ENCODE peak calls at places on chromosomes 6 and 20, in seven cellular contexts. F, H, S, E, X, J and Z are unnamed samples.

GRCh38 chr6:152636675-152637421 is at the start of gene SYNE1:
- DNase-seq in F (peak), H (peak), S (peak), E (no peak), X (no peak), J (no peak), Z (peak)

GRCh38 chr6:79089552-79090404 is 11.7 kb upstream of the PHIP start:
- DNase-seq in F (no peak), H (no peak), S (no peak), E (no peak), X (no peak), J (no peak), Z (no peak)

GRCh38 chr20:15986690-15987089 is 586.6 kb downstream of the KIF16B start:
- DNase-seq in F (no peak), H (no peak), S (no peak), E (no peak), X (no peak), J (no peak), Z (no peak)

GRCh38 chr6:119158057-119158848 is 79.8 kb upstream of the FAM184A start:
- DNase-seq in F (no peak), H (peak), S (no peak), E (no peak), X (no peak), J (no peak), Z (peak)

GRCh38 chr6:41171908-41172307 is 9.0 kb upstream of the TREM2 start:
- DNase-seq in F (no peak), H (no peak), S (no peak), E (no peak), X (no peak), J (no peak), Z (no peak)

GRCh38 chr20:37986873-37987601 is 46.2 kb downstream of the TTI1 start:
- DNase-seq in F (no peak), H (peak), S (no peak), E (peak), X (no peak), J (no peak), Z (peak)

GRCh38 chr20:45358282-45359068 is 4.5 kb upstream of the SYS1 start:
- DNase-seq in F (no peak), H (peak), S (no peak), E (peak), X (no peak), J (peak), Z (peak)

GRCh38 chr6:76852776-76853175 is 610.5 kb downstream of the HTR1B start:
- DNase-seq in F (no peak), H (no peak), S (no peak), E (no peak), X (no peak), J (no peak), Z (no peak)

GRCh38 chr6:146770965-146771735 is 172.4 kb downstream of the ADGB start:
- DNase-seq in F (peak), H (peak), S (peak), E (peak), X (no peak), J (no peak), Z (no peak)

GRCh38 chr20:59775221-59776055 is 158.0 kb downstream of the SYCP2 start:
- DNase-seq in F (no peak), H (no peak), S (no peak), E (no peak), X (no peak), J (no peak), Z (no peak)

GRCh38 chr20:9441948-9442347 is 72.4 kb upstream of the LAMP5 start:
- DNase-seq in F (no peak), H (no peak), S (no peak), E (no peak), X (no peak), J (no peak), Z (no peak)

GRCh38 chr6:7671076-7671475 is 54.8 kb upstream of the BMP6 start:
- DNase-seq in F (no peak), H (peak), S (no peak), E (no peak), X (no peak), J (peak), Z (peak)

GRCh38 chr6:155765275-155766194 is 309.9 kb upstream of the NOX3 start:
- DNase-seq in F (no peak), H (peak), S (no peak), E (no peak), X (no peak), J (peak), Z (peak)

GRCh38 chr6:7172605-7173185 is 64.9 kb downstream of the RREB1 start:
- DNase-seq in F (no peak), H (peak), S (no peak), E (no peak), X (no peak), J (no peak), Z (peak)

GRCh38 chr6:129655334-129655733 is 54.6 kb downstream of the ARHGAP18 start:
- DNase-seq in F (no peak), H (no peak), S (no peak), E (no peak), X (no peak), J (no peak), Z (no peak)